ENCODE peak calls at places on chromosomes 5 and 9, in six cellular contexts. One of them, this sample, is unnamed. For H3K27me3 and H3K9me3, the result is how much of the 10 kb centered on the place peaks cover.

GRCh38 chr9:97514531-97514930 is 13.1 kb downstream of the TMOD1 start:
- DNase-seq in fibroblast of lung: no peak
- DNase-seq in Peyer's patch: no peak
- DNase-seq in ovary: no peak
- DNase-seq in lower lobe of right lung: no peak
- DNase-seq in CD4-positive, CD25-positive, alpha-beta regulatory T cell: no peak
- DNase-seq in this sample: no peak

GRCh38 chr9:70954126-70954525 is 167.3 kb downstream of the TRPM3 start:
- DNase-seq in fibroblast of lung: peak
- DNase-seq in Peyer's patch: no peak
- DNase-seq in ovary: no peak
- DNase-seq in lower lobe of right lung: no peak
- DNase-seq in CD4-positive, CD25-positive, alpha-beta regulatory T cell: no peak
- DNase-seq in this sample: no peak

GRCh38 chr9:2787065-2787464 is 56.8 kb downstream of the PUM3 start:
- DNase-seq in fibroblast of lung: peak
- DNase-seq in Peyer's patch: no peak
- DNase-seq in ovary: no peak
- DNase-seq in lower lobe of right lung: no peak
- DNase-seq in CD4-positive, CD25-positive, alpha-beta regulatory T cell: no peak
- DNase-seq in this sample: no peak

GRCh38 chr5:91361790-91362189 is 21.3 kb downstream of the ARRDC3 start:
- DNase-seq in fibroblast of lung: no peak
- DNase-seq in Peyer's patch: no peak
- DNase-seq in ovary: no peak
- DNase-seq in lower lobe of right lung: no peak
- DNase-seq in CD4-positive, CD25-positive, alpha-beta regulatory T cell: no peak
- DNase-seq in this sample: no peak

GRCh38 chr9:119432428-119432827 is 63.2 kb upstream of the BRINP1 start:
- DNase-seq in fibroblast of lung: no peak
- DNase-seq in Peyer's patch: no peak
- DNase-seq in ovary: no peak
- DNase-seq in lower lobe of right lung: no peak
- DNase-seq in CD4-positive, CD25-positive, alpha-beta regulatory T cell: no peak
- DNase-seq in this sample: no peak

GRCh38 chr5:117494208-117494607 is 919.6 kb upstream of the SEMA6A start:
- DNase-seq in fibroblast of lung: no peak
- DNase-seq in Peyer's patch: no peak
- DNase-seq in ovary: no peak
- DNase-seq in lower lobe of right lung: no peak
- DNase-seq in CD4-positive, CD25-positive, alpha-beta regulatory T cell: no peak
- DNase-seq in this sample: no peak

GRCh38 chr9:107175826-107176500 is 107.1 kb upstream of the RAD23B start:
- DNase-seq in fibroblast of lung: no peak
- DNase-seq in Peyer's patch: no peak
- DNase-seq in ovary: no peak
- DNase-seq in lower lobe of right lung: no peak
- DNase-seq in CD4-positive, CD25-positive, alpha-beta regulatory T cell: no peak
- DNase-seq in this sample: no peak

GRCh38 chr9:125889524-125890473 is 142.6 kb downstream of the PBX3 start:
- DNase-seq in fibroblast of lung: peak
- DNase-seq in Peyer's patch: peak
- DNase-seq in ovary: peak
- DNase-seq in lower lobe of right lung: peak
- DNase-seq in CD4-positive, CD25-positive, alpha-beta regulatory T cell: peak
- DNase-seq in this sample: peak

GRCh38 chr5:14040542-14040941 is 96.1 kb upstream of the DNAH5 start:
- DNase-seq in fibroblast of lung: no peak
- DNase-seq in Peyer's patch: no peak
- DNase-seq in ovary: no peak
- DNase-seq in lower lobe of right lung: no peak
- DNase-seq in CD4-positive, CD25-positive, alpha-beta regulatory T cell: no peak
- DNase-seq in this sample: no peak

GRCh38 chr5:133164759-133165158 is 112.9 kb downstream of the HSPA4 start:
- DNase-seq in fibroblast of lung: no peak
- DNase-seq in Peyer's patch: no peak
- DNase-seq in ovary: no peak
- DNase-seq in lower lobe of right lung: no peak
- DNase-seq in CD4-positive, CD25-positive, alpha-beta regulatory T cell: no peak
- DNase-seq in this sample: no peak

GRCh38 chr5:136689563-136689962 is 324.2 kb upstream of the TRPC7 start:
- DNase-seq in fibroblast of lung: no peak
- DNase-seq in Peyer's patch: no peak
- DNase-seq in ovary: no peak
- DNase-seq in lower lobe of right lung: no peak
- DNase-seq in CD4-positive, CD25-positive, alpha-beta regulatory T cell: no peak
- DNase-seq in this sample: no peak

DNA sequence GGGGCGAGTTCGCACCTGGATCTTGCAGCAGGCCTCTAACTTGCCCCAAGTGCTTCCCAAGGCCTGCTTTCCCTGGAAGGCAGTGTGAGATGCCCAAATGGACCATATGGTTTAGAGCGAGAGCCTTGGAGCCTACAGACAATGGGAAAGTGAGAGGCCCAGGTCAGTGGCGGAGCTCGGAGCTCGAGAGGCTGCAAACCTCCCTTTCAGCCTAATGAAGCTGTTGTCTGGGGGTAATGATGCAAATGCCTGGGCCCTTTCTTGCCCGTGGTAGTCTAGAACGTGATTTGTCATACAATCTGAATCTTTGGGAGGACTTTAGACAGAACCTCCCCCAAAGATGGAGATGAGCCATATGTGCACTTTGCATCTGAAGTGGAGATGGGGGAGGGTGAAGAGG is 10.2 kb upstream of the NEUROG1 start:
- DNase-seq in fibroblast of lung: no peak
- DNase-seq in Peyer's patch: no peak
- DNase-seq in ovary: no peak
- DNase-seq in lower lobe of right lung: no peak
- DNase-seq in CD4-positive, CD25-positive, alpha-beta regulatory T cell: no peak
- DNase-seq in this sample: no peak
- H3K27me3 ChIP-seq in fibroblast of lung: under half
- H3K27me3 ChIP-seq in Peyer's patch: under half
- H3K27me3 ChIP-seq in ovary: under half
- H3K27me3 ChIP-seq in lower lobe of right lung: half or more
- H3K27me3 ChIP-seq in CD4-positive, CD25-positive, alpha-beta regulatory T cell: under half
- H3K27me3 ChIP-seq in this sample: under half

GRCh38 chr5:141234109-141234508 is 11.0 kb downstream of the PCDHB14 start:
- DNase-seq in fibroblast of lung: no peak
- DNase-seq in Peyer's patch: no peak
- DNase-seq in ovary: peak
- DNase-seq in lower lobe of right lung: no peak
- DNase-seq in CD4-positive, CD25-positive, alpha-beta regulatory T cell: no peak
- DNase-seq in this sample: no peak

GRCh38 chr5:141241496-141241895 is 3.7 kb upstream of the PCDHB15 start:
- DNase-seq in fibroblast of lung: no peak
- DNase-seq in Peyer's patch: no peak
- DNase-seq in ovary: no peak
- DNase-seq in lower lobe of right lung: peak
- DNase-seq in CD4-positive, CD25-positive, alpha-beta regulatory T cell: no peak
- DNase-seq in this sample: no peak

GRCh38 chr5:141236516-141237313 is 8.5 kb upstream of the PCDHB15 start:
- DNase-seq in fibroblast of lung: no peak
- DNase-seq in Peyer's patch: no peak
- DNase-seq in ovary: no peak
- DNase-seq in lower lobe of right lung: no peak
- DNase-seq in CD4-positive, CD25-positive, alpha-beta regulatory T cell: no peak
- DNase-seq in this sample: no peak
- H3K9me3 ChIP-seq in fibroblast of lung: under half
- H3K9me3 ChIP-seq in Peyer's patch: under half
- H3K9me3 ChIP-seq in ovary: under half
- H3K9me3 ChIP-seq in lower lobe of right lung: half or more
- H3K9me3 ChIP-seq in CD4-positive, CD25-positive, alpha-beta regulatory T cell: half or more
- H3K9me3 ChIP-seq in this sample: half or more

GRCh38 chr5:59660737-59661136 is 232.8 kb downstream of the PDE4D start:
- DNase-seq in fibroblast of lung: no peak
- DNase-seq in Peyer's patch: no peak
- DNase-seq in ovary: no peak
- DNase-seq in lower lobe of right lung: no peak
- DNase-seq in CD4-positive, CD25-positive, alpha-beta regulatory T cell: no peak
- DNase-seq in this sample: no peak
- H3K27me3 ChIP-seq in fibroblast of lung: under half
- H3K27me3 ChIP-seq in Peyer's patch: under half
- H3K27me3 ChIP-seq in ovary: under half
- H3K27me3 ChIP-seq in lower lobe of right lung: under half
- H3K27me3 ChIP-seq in CD4-positive, CD25-positive, alpha-beta regulatory T cell: under half
- H3K27me3 ChIP-seq in this sample: under half

GRCh38 chr5:89504051-89504450 is 621.1 kb upstream of the MEF2C start:
- DNase-seq in fibroblast of lung: no peak
- DNase-seq in Peyer's patch: no peak
- DNase-seq in ovary: no peak
- DNase-seq in lower lobe of right lung: no peak
- DNase-seq in CD4-positive, CD25-positive, alpha-beta regulatory T cell: no peak
- DNase-seq in this sample: no peak
- H3K9me3 ChIP-seq in fibroblast of lung: under half
- H3K9me3 ChIP-seq in Peyer's patch: under half
- H3K9me3 ChIP-seq in ovary: under half
- H3K9me3 ChIP-seq in lower lobe of right lung: under half
- H3K9me3 ChIP-seq in CD4-positive, CD25-positive, alpha-beta regulatory T cell: under half
- H3K9me3 ChIP-seq in this sample: under half

GRCh38 chr9:93947409-93948070 is 7.6 kb downstream of the BARX1 start:
- DNase-seq in fibroblast of lung: no peak
- DNase-seq in Peyer's patch: no peak
- DNase-seq in ovary: no peak
- DNase-seq in lower lobe of right lung: no peak
- DNase-seq in CD4-positive, CD25-positive, alpha-beta regulatory T cell: no peak
- DNase-seq in this sample: no peak
- H3K27me3 ChIP-seq in fibroblast of lung: half or more
- H3K27me3 ChIP-seq in Peyer's patch: under half
- H3K27me3 ChIP-seq in ovary: under half
- H3K27me3 ChIP-seq in lower lobe of right lung: half or more
- H3K27me3 ChIP-seq in CD4-positive, CD25-positive, alpha-beta regulatory T cell: under half
- H3K27me3 ChIP-seq in this sample: half or more

DNA sequence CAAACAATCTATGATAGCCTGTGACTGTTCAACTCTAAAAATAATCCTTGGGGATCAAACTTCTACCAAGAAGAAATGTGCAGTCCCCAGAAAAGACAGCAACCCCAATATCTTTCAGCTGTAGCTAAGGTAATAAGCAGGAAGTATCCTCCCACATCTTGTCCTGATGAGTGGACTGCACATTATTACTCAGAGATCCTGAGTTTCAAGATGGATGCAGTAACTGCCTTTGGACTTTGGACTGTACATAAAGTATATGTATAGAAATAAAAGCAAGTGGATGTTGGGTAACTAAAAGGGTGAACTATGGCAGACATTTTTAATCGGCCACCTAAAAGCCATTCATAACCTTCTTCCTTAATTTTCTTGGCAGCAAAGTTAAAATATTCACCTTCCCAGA is 45.1 kb downstream of the SMIM23 start:
- DNase-seq in fibroblast of lung: no peak
- DNase-seq in Peyer's patch: no peak
- DNase-seq in ovary: no peak
- DNase-seq in lower lobe of right lung: no peak
- DNase-seq in CD4-positive, CD25-positive, alpha-beta regulatory T cell: no peak
- DNase-seq in this sample: no peak
- H3K9me3 ChIP-seq in fibroblast of lung: under half
- H3K9me3 ChIP-seq in Peyer's patch: under half
- H3K9me3 ChIP-seq in ovary: under half
- H3K9me3 ChIP-seq in lower lobe of right lung: under half
- H3K9me3 ChIP-seq in CD4-positive, CD25-positive, alpha-beta regulatory T cell: under half
- H3K9me3 ChIP-seq in this sample: under half

DNA sequence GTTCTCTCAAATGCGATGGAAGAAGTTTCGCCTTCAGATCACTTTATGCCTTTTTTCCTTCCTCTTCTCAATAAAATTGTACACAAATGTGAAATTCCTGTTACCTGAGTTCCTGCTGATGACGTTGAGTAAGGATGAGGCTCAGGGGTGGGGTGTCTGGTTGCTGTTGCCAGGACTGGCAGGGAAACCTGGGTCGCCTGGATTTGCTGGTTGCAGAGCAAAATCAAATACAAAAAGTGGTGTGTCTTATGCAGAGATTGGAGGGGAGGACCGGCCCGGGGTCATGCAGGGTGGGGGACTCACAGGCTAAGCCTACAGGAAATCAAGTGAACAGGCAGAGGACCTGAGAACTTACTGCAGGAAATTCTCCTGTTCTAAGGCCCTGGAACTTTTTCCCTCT is 39.2 kb downstream of the ANXA2R start:
- DNase-seq in fibroblast of lung: no peak
- DNase-seq in Peyer's patch: no peak
- DNase-seq in ovary: no peak
- DNase-seq in lower lobe of right lung: no peak
- DNase-seq in CD4-positive, CD25-positive, alpha-beta regulatory T cell: no peak
- DNase-seq in this sample: no peak
- H3K27me3 ChIP-seq in fibroblast of lung: under half
- H3K27me3 ChIP-seq in Peyer's patch: under half
- H3K27me3 ChIP-seq in ovary: under half
- H3K27me3 ChIP-seq in lower lobe of right lung: half or more
- H3K27me3 ChIP-seq in CD4-positive, CD25-positive, alpha-beta regulatory T cell: under half
- H3K27me3 ChIP-seq in this sample: under half

GRCh38 chr9:135170535-135170934 is 83.1 kb downstream of the OLFM1 start:
- DNase-seq in fibroblast of lung: no peak
- DNase-seq in Peyer's patch: no peak
- DNase-seq in ovary: no peak
- DNase-seq in lower lobe of right lung: no peak
- DNase-seq in CD4-positive, CD25-positive, alpha-beta regulatory T cell: no peak
- DNase-seq in this sample: no peak
- H3K9me3 ChIP-seq in fibroblast of lung: under half
- H3K9me3 ChIP-seq in Peyer's patch: under half
- H3K9me3 ChIP-seq in ovary: under half
- H3K9me3 ChIP-seq in lower lobe of right lung: under half
- H3K9me3 ChIP-seq in CD4-positive, CD25-positive, alpha-beta regulatory T cell: under half
- H3K9me3 ChIP-seq in this sample: under half

This sample was measured in uterus.